ENCODE peak calls at places on chromosomes 16 and 17, in eight cellular contexts. P, I, A, R, B, V, M and T are unnamed samples. For H3K27me3, the result is how much of the 10 kb centered on the place peaks cover.

GRCh38 chr16:12097523-12098428 is 121.2 kb downstream of the SNX29 start:
- DNase-seq in P (no peak), I (no peak), A (no peak), R (no peak), B (peak), V (peak), M (peak), T (peak)

GRCh38 chr17:79839363-79840203 is at the start of gene CBX4:
- DNase-seq in P (peak), I (peak), A (peak), R (peak), B (peak), V (peak), M (peak), T (peak)

GRCh38 chr17:3447625-3448024 is 14.0 kb upstream of the OR1E2 start:
- DNase-seq in P (no peak), I (peak), A (no peak), R (no peak), B (no peak), V (no peak), M (no peak), T (no peak)

GRCh38 chr16:2500937-2501750 is 12.6 kb upstream of the ATP6V0C start:
- DNase-seq in P (peak), I (no peak), A (peak), R (peak), B (peak), V (peak), M (peak), T (peak)

GRCh38 chr16:86387461-86388440 is 122.6 kb upstream of the FOXF1 start:
- DNase-seq in P (no peak), I (peak), A (no peak), R (no peak), B (no peak), V (peak), M (no peak), T (peak)

GRCh38 chr17:836154-836553 is 54.0 kb downstream of the MRM3 start:
- DNase-seq in P (no peak), I (no peak), A (no peak), R (no peak), B (no peak), V (peak), M (no peak), T (no peak)

GRCh38 chr17:14042411-14042810 is 26.9 kb upstream of the COX10 start:
- DNase-seq in P (no peak), I (no peak), A (no peak), R (no peak), B (no peak), V (no peak), M (no peak), T (no peak)

GRCh38 chr17:62760059-62760887 is 47.8 kb downstream of the MARCHF10 start:
- DNase-seq in P (no peak), I (no peak), A (no peak), R (no peak), B (no peak), V (peak), M (no peak), T (peak)

GRCh38 chr16:86740817-86741799 is 162.8 kb downstream of the FOXL1 start:
- DNase-seq in P (no peak), I (no peak), A (peak), R (no peak), B (peak), V (peak), M (no peak), T (peak)

GRCh38 chr16:55436587-55436986 is 42.4 kb upstream of the MMP2 start:
- DNase-seq in P (no peak), I (no peak), A (no peak), R (no peak), B (no peak), V (no peak), M (no peak), T (no peak)
- H3K27me3 ChIP-seq in P (under half), I (half or more), A (under half), R (under half), B (under half), V (under half), M (under half), T (under half)

DNA sequence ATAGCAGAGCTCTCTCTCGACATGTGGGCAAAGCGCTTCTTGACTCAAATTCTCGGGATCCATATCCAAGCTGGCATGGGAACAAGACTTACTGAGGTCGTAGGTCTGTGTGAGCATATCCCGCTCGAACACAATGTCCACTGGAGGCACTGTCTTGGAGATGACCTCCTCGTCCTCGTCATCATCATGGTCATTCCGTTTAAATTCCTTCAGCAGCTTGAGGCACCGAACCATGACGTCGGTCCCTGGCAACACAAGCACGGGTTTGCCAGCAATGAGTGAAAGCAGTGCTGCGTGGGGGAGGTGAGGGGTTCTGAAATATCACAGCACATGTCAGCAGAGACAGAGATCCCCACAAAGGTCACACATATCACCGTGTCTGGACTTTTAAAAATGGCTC is 38.1 kb downstream of the GTF3C1 start:
- DNase-seq in P (no peak), I (no peak), A (no peak), R (no peak), B (no peak), V (no peak), M (no peak), T (no peak)
- H3K27ac ChIP-seq in P (no peak), I (no peak), A (no peak), R (no peak), B (no peak), V (no peak), M (no peak), T (no peak)

DNA sequence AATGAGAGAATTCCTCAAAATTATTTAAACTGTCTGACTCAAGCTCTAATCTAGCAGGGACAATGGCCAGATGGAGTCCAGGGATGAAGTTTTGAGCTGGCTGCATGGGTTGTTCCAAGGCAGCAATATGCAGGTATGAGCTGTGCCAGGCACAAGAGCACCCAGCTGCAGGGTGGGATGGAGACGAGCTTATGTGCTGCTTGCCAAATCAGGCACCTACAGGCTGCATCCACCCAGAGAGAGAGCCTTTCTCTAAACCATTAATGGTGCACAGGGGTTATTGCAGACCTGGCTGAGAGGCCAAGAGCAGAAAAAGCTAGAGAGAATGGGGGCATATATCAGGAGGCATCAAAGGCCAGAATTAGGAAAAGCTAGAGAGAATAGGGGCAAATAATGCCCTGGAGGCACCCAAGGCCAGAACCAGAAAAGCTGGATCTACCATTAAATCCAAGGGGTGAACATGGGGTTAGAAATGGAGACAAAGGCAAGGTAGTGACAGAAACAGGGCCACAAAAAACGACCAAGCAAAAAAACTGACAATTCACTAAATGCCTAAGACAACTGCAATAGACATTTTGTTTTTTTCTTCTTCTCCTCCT is 11.0 kb downstream of the KRT33A start:
- DNase-seq in P (no peak), I (no peak), A (no peak), R (no peak), B (no peak), V (no peak), M (no peak), T (no peak)
- H3K27me3 ChIP-seq in P (under half), I (under half), A (under half), R (under half), B (under half), V (under half), M (under half), T (under half)

GRCh38 chr16:67760206-67760605 is 41.1 kb upstream of the GFOD2 start:
- DNase-seq in P (no peak), I (no peak), A (no peak), R (no peak), B (no peak), V (no peak), M (no peak), T (no peak)

GRCh38 chr16:67758966-67759365 is 39.9 kb upstream of the GFOD2 start:
- DNase-seq in P (no peak), I (no peak), A (no peak), R (no peak), B (no peak), V (no peak), M (no peak), T (no peak)

GRCh38 chr16:67761924-67762323 is 42.8 kb upstream of the GFOD2 start:
- DNase-seq in P (no peak), I (no peak), A (no peak), R (no peak), B (no peak), V (no peak), M (no peak), T (no peak)

GRCh38 chr16:67762385-67762784 is 43.3 kb upstream of the GFOD2 start:
- DNase-seq in P (no peak), I (no peak), A (no peak), R (no peak), B (no peak), V (no peak), M (no peak), T (no peak)

GRCh38 chr16:67760831-67761230 is 41.7 kb upstream of the GFOD2 start:
- DNase-seq in P (no peak), I (no peak), A (no peak), R (no peak), B (no peak), V (no peak), M (no peak), T (no peak)
- H3K27ac ChIP-seq in P (no peak), I (no peak), A (no peak), R (no peak), B (no peak), V (no peak), M (no peak), T (no peak)

GRCh38 chr16:706189-707061 is 824 bp upstream of the FBXL16 start:
- DNase-seq in P (no peak), I (no peak), A (no peak), R (no peak), B (no peak), V (no peak), M (no peak), T (no peak)

GRCh38 chr16:709651-710499 is 4.3 kb upstream of the FBXL16 start:
- DNase-seq in P (no peak), I (no peak), A (no peak), R (no peak), B (peak), V (peak), M (no peak), T (peak)

GRCh38 chr16:708959-709358 is 3.4 kb upstream of the FBXL16 start:
- DNase-seq in P (no peak), I (no peak), A (no peak), R (no peak), B (no peak), V (no peak), M (no peak), T (no peak)

GRCh38 chr16:707062-707538 is 1.5 kb upstream of the FBXL16 start:
- DNase-seq in P (no peak), I (no peak), A (no peak), R (no peak), B (peak), V (no peak), M (no peak), T (no peak)

DNA sequence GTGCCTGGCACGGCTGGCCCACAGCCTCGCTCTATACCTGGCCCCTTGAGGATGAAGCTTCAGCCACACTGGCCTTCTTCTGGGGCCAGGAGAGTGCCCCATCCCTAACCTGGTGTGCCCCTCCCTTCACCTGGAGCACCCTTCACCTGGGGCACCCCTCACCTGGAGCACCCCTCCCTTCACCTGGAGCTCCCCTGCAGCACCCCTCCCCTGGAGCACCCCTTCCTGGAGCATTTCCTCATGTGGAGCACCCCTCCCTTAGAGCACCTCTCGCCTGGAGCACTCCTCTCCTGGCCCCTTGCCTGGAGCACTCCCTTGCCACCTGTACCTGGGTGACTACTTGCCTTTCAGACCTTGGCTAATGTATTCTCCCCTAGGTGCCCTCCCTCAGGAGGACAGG is 2.4 kb upstream of the FBXL16 start:
- DNase-seq in P (no peak), I (no peak), A (no peak), R (no peak), B (no peak), V (no peak), M (no peak), T (no peak)
- H3K27me3 ChIP-seq in P (half or more), I (under half), A (half or more), R (half or more), B (under half), V (under half), M (under half), T (half or more)

DNA sequence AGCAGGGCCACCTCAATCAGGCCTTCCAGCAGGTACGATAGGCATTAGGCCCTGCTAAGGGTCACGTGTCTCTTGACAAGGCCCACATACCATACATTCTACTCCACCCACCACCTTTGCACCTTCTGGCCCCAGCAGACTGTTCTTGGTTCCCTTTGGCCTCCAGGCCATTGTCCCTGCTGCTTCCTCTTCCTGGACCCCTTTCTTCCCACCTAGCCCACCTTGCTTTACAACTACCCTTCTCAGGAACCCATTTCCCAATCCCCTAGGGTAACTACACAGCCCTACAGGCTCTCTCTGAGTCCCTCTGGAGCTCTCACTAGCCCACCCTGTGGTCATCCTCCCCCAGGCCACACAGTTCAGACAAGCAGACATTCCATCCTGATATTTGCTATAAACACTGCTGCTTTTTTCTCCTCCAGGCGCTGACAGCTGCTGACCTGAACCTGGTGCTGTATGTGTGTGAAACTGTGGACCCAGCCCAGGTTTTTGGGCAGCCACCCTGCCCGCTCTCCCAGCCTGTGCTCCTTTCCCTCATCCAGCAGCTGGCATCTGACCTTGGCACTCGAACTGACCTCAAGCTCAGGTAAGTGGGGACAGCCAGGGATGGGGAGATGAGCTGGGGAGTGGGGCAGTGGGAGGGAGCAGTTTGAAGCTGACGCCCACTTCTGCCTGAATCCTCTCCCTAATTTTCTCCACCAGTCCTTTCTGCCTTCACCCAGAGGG is 1.4 kb upstream of the NRN1L start:
- DNase-seq in P (no peak), I (no peak), A (no peak), R (no peak), B (no peak), V (no peak), M (no peak), T (no peak)
- H3K27ac ChIP-seq in P (no peak), I (no peak), A (peak), R (no peak), B (no peak), V (no peak), M (peak), T (no peak)

GRCh38 chr17:6716736-6717135 is 3.6 kb upstream of the SLC13A5 start:
- DNase-seq in P (no peak), I (no peak), A (no peak), R (no peak), B (no peak), V (no peak), M (no peak), T (no peak)
- H3K27me3 ChIP-seq in P (under half), I (under half), A (under half), R (under half), B (under half), V (under half), M (under half), T (under half)

GRCh38 chr16:84823484-84823883 is 3.7 kb downstream of the CRISPLD2 start:
- DNase-seq in P (no peak), I (no peak), A (peak), R (no peak), B (no peak), V (no peak), M (peak), T (no peak)

GRCh38 chr16:84822990-84823389 is 3.2 kb downstream of the CRISPLD2 start:
- DNase-seq in P (no peak), I (no peak), A (no peak), R (no peak), B (no peak), V (no peak), M (no peak), T (no peak)

GRCh38 chr16:84821179-84821578 is 1.4 kb downstream of the CRISPLD2 start:
- DNase-seq in P (no peak), I (no peak), A (no peak), R (no peak), B (no peak), V (no peak), M (no peak), T (no peak)

GRCh38 chr16:84820771-84821170 is 986 bp downstream of the CRISPLD2 start:
- DNase-seq in P (no peak), I (no peak), A (no peak), R (no peak), B (no peak), V (no peak), M (no peak), T (no peak)

GRCh38 chr16:84821728-84822676 is 2.2 kb downstream of the CRISPLD2 start:
- DNase-seq in P (no peak), I (no peak), A (no peak), R (no peak), B (no peak), V (no peak), M (peak), T (no peak)
- H3K27ac ChIP-seq in P (peak), I (no peak), A (peak), R (no peak), B (peak), V (no peak), M (no peak), T (no peak)

GRCh38 chr17:74525781-74526288 is 5.4 kb downstream of the CD300LB start:
- DNase-seq in P (peak), I (no peak), A (no peak), R (no peak), B (peak), V (no peak), M (no peak), T (no peak)
- H3K27me3 ChIP-seq in P (under half), I (half or more), A (under half), R (under half), B (under half), V (under half), M (under half), T (under half)